ENCODE peak calls at places on chromosomes 11 and 22, in four cellular contexts. Z is HCT116, Q is MM.1S, X is PC-3. E is an unnamed sample.

GRCh38 chr11:6258571-6258998 is 1.1 kb upstream of the CCKBR start:
- DNase-seq in Z (no peak), Q (no peak), X (no peak), E (peak; percentile 53)

GRCh38 chr11:71996517-71996916 is 2.2 kb upstream of the IL18BP start:
- DNase-seq in X (no peak), Z (no peak), Q (no peak), E (no peak)

GRCh38 chr11:86977441-86978050 is 22.4 kb upstream of the FZD4 start:
- DNase-seq in Q (no peak), X (no peak), Z (no peak), E (no peak)

GRCh38 chr22:32847067-32847491 is 45.6 kb downstream of the TIMP3 start:
- DNase-seq in Q (no peak), X (no peak), Z (no peak), E (peak; percentile 34)

GRCh38 chr22:24559471-24559870 is 3.7 kb downstream of the SNRPD3 start:
- DNase-seq in Q (no peak), Z (no peak), X (no peak), E (no peak)

GRCh38 chr11:7531011-7531410 is 17.2 kb downstream of the PPFIBP2 start:
- DNase-seq in X (no peak), Z (no peak), Q (no peak), E (no peak)

GRCh38 chr11:92246637-92247036 is 22.0 kb downstream of the FAT3 start:
- DNase-seq in X (no peak), Z (no peak), Q (no peak), E (no peak)

GRCh38 chr11:14422052-14422813 is 63.2 kb upstream of the RRAS2 start:
- DNase-seq in Z (peak; percentile 45), X (peak; percentile 97), Q (no peak), E (peak; percentile 89)

GRCh38 chr11:68142028-68142412 is 20.8 kb upstream of the CHKA start:
- DNase-seq in Z (no peak), X (peak; percentile 61), Q (peak; percentile 58), E (no peak)

GRCh38 chr11:122910775-122911174 is 28.2 kb downstream of the JHY start:
- DNase-seq in X (peak; percentile 53), Z (peak; percentile 8), Q (no peak), E (peak; percentile 29)

GRCh38 chr22:46367707-46368191 is 32.2 kb downstream of the TRMU start:
- DNase-seq in Q (peak; percentile 85), Z (peak; percentile 29), X (peak; percentile 70), E (peak; percentile 78)

GRCh38 chr22:45977003-45977395 is at the start of gene WNT7B:
- DNase-seq in Z (peak; percentile 33), X (peak; percentile 83), Q (peak; percentile 37), E (peak; percentile 73)

GRCh38 chr11:18071098-18071705 is 25.1 kb upstream of the TPH1 start:
- DNase-seq in Q (no peak), Z (no peak), X (no peak), E (no peak)

GRCh38 chr11:134987223-134987768 is 575.3 kb upstream of the B3GAT1 start:
- DNase-seq in X (no peak), Q (no peak), Z (no peak), E (peak; percentile 54)

GRCh38 chr11:110972640-110973039 is 260.4 kb upstream of the ARHGAP20 start:
- DNase-seq in Z (no peak), Q (no peak), X (peak; percentile 26), E (peak; percentile 51)

GRCh38 chr11:16372355-16372754 is 16.0 kb upstream of the SOX6 start:
- DNase-seq in X (no peak), Q (no peak), Z (no peak), E (no peak)

GRCh38 chr11:84256618-84257017 is 970.5 kb upstream of the CCDC90B start:
- DNase-seq in Q (no peak), X (no peak), Z (no peak), E (no peak)

GRCh38 chr11:88102595-88102929 is 72.7 kb downstream of the RAB38 start:
- DNase-seq in Z (no peak), X (no peak), Q (no peak), E (peak; percentile 8)

GRCh38 chr11:69894126-69895047 is 75.2 kb upstream of the FGF3 start:
- DNase-seq in Z (no peak), X (peak; percentile 25), Q (no peak), E (no peak)

GRCh38 chr11:127268956-127269355 is 268.4 kb upstream of the KIRREL3 start:
- DNase-seq in X (no peak), Q (no peak), Z (no peak), E (no peak)

GRCh38 chr22:24169439-24170058 is 11.7 kb upstream of the SUSD2 start:
- DNase-seq in X (no peak), Z (no peak), Q (no peak), E (no peak)

GRCh38 chr11:78094250-78094649 is 14.6 kb upstream of the NDUFC2 start:
- DNase-seq in Q (no peak), X (no peak), Z (no peak), E (no peak)

GRCh38 chr22:29044657-29045176 is 16.9 kb downstream of the C22orf31 start:
- DNase-seq in Q (no peak), Z (no peak), X (no peak), E (peak; percentile 28)

GRCh38 chr22:24436553-24436952 is 9.2 kb downstream of the ADORA2A start:
- DNase-seq in Q (no peak), X (no peak), Z (no peak), E (no peak)

GRCh38 chr11:102320679-102321078 is 3.4 kb downstream of the BIRC3 start:
- DNase-seq in X (no peak), Z (no peak), Q (no peak), E (no peak)

GRCh38 chr22:22531770-22532546 is 11.9 kb upstream of the ZNF280A start:
- DNase-seq in Z (no peak), Q (no peak), X (no peak), E (no peak)

GRCh38 chr11:14081541-14082211 is 119.2 kb downstream of the SPON1 start:
- DNase-seq in Q (no peak), X (no peak), Z (no peak), E (no peak)

GRCh38 chr11:80779907-80780615 is 1339.2 kb upstream of the TENM4 start:
- DNase-seq in Q (no peak), Z (no peak), X (peak; percentile 10), E (no peak)

GRCh38 chr22:19865141-19865829 is 10.6 kb upstream of the GNB1L start:
- DNase-seq in Q (no peak), X (no peak), Z (no peak), E (no peak)

GRCh38 chr11:34204396-34205279 is 99.2 kb downstream of the NAT10 start:
- DNase-seq in Q (no peak), X (peak; percentile 97), Z (peak; percentile 79), E (peak; percentile 70)

GRCh38 chr11:17403977-17404759 is 15.7 kb upstream of the KCNJ11 start:
- DNase-seq in Q (no peak), X (no peak), Z (no peak), E (no peak)

GRCh38 chr11:118921121-118921928 is 4.4 kb downstream of the BCL9L start:
- DNase-seq in Z (no peak), Q (no peak), X (peak; percentile 77), E (peak; percentile 87)

GRCh38 chr22:28829358-28830181 is 29.2 kb upstream of the XBP1 start:
- DNase-seq in Q (peak; percentile 90), Z (peak; percentile 36), X (peak; percentile 80), E (peak; percentile 86)

GRCh38 chr11:129608711-129609110 is 206.9 kb upstream of the TMEM45B start:
- DNase-seq in X (peak; percentile 92), Q (no peak), Z (no peak), E (no peak)

GRCh38 chr11:6736495-6737121 is 35.2 kb downstream of the OR2AG2 start:
- DNase-seq in Q (no peak), X (no peak), Z (no peak), E (no peak)

GRCh38 chr22:23137905-23138520 is 3.8 kb downstream of the RSPH14 start:
- DNase-seq in Z (no peak), X (no peak), Q (peak; percentile 94), E (no peak)

GRCh38 chr11:75072582-75072981 is 24.1 kb downstream of the OR2AT4 start:
- DNase-seq in X (no peak), Q (no peak), Z (no peak), E (no peak)

GRCh38 chr11:46334211-46334610 is 13.1 kb upstream of the DGKZ start:
- DNase-seq in Q (no peak), X (no peak), Z (no peak), E (no peak)
- H3K4me1 ChIP-seq in Q (no peaks in the 10 kb centered on the region), X (peaks cover 8% of the 10 kb centered on the region), Z (peaks cover 24% of the 10 kb centered on the region), E (peaks cover 18% of the 10 kb centered on the region)

GRCh38 chr11:1668911-1669473 is 28.0 kb upstream of the KRTAP5-6 start:
- DNase-seq in X (no peak), Z (no peak), Q (no peak), E (no peak)
- TF ChIP-seq EZH2 in X (no peak), Z (no peak), Q (peak; percentile 77), E (no peak)

GRCh38 chr11:115848080-115848479 is 343.9 kb upstream of the CADM1 start:
- DNase-seq in Q (no peak), Z (no peak), X (no peak), E (peak; percentile 40)
- H3K27me3 ChIP-seq in Q (no peaks in the 10 kb centered on the region), Z (no peaks in the 10 kb centered on the region), X (no peaks in the 10 kb centered on the region), E (no peaks in the 10 kb centered on the region)

DNA sequence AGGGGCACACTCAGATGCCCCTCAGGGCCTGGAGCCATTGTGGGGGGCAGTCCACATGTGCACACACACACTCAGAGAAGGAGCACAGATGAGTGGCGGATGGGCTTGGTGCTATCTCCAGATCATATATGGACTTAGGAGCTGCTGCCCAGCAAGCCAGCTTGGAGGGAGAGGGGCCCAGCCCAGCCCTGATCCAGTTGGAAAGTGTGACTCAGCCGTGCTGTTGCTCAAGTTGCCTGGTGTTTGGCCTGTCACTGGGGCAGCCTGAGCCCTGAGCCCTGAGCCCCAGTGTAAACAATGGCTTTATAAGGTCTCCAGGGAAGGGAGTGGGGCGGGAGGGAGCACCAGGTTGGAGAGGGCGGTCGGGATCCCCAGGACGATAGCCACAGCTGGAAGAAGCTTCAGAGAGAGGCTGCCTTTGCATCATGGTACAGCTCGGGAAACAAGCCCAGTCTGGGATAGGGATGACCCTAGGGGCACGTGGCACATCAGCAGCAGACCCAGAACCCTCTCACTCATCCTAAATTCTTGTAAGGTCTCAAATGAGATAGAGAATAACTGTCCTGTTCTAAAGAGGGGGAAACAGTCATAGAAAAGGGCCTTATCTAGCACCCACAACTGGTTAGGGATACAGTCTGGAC is 4.8 kb downstream of the SELENOM start:
- DNase-seq in X (peak; percentile 23), Q (no peak), Z (no peak), E (peak; percentile 94)
- H3K4me1 ChIP-seq in X (peaks cover 4% of the 10 kb centered on the region), Q (no peaks in the 10 kb centered on the region), Z (peaks cover 28% of the 10 kb centered on the region), E (peaks cover 13% of the 10 kb centered on the region)

E was measured in hepatocyte.